ENCODE peak calls at places on chromosome 22, in ten cellular contexts. N is H1, L is HepG2, I is astrocyte, D is mammary epithelial cell, J is PC-3, U is A549, X is fibroblast of lung, H is IMR-90, O is SK-N-SH. G is an unnamed sample.

GRCh38 chr22:41947181-41948080 is 479 bp upstream of the CENPM start:
- DNase-seq in X (no peak), D (no peak), N (no peak), L (no peak), U (no peak), I (no peak), H (no peak), O (no peak), J (no peak), G (no peak)

GRCh38 chr22:17106161-17106784 is 14.9 kb downstream of the TMEM121B start:
- DNase-seq in L (no peak), U (no peak), H (no peak), X (no peak), J (no peak), I (no peak), O (no peak), D (no peak), N (no peak), G (no peak)

GRCh38 chr22:23519442-23520177 is 60.5 kb downstream of the IGLL1 start:
- DNase-seq in D (no peak), I (no peak), O (no peak), U (no peak), N (no peak), L (no peak), H (no peak), X (no peak), J (no peak), G (no peak)

GRCh38 chr22:41966225-41966606 is 3.0 kb upstream of the SEPTIN3 start:
- DNase-seq in J (no peak), X (no peak), L (no peak), O (no peak), N (no peak), U (no peak), H (no peak), I (no peak), D (no peak), G (no peak)

GRCh38 chr22:50027639-50028537 is 15.3 kb upstream of the IL17REL start:
- DNase-seq in D (peak), I (no peak), U (peak), N (no peak), L (no peak), X (peak), J (peak), O (peak), H (peak), G (peak)

GRCh38 chr22:46057762-46058420 is 80.9 kb upstream of the WNT7B start:
- DNase-seq in U (no peak), J (peak), D (peak), H (no peak), I (peak), O (peak), X (peak), L (no peak), N (no peak), G (no peak)

GRCh38 chr22:50604256-50604580 is 3.6 kb downstream of the MAPK8IP2 start:
- DNase-seq in U (no peak), O (no peak), I (no peak), H (no peak), X (no peak), N (no peak), D (no peak), L (no peak), J (no peak), G (no peak)

GRCh38 chr22:20457506-20458240 is 20.0 kb upstream of the SCARF2 start:
- DNase-seq in J (no peak), D (no peak), H (no peak), N (no peak), L (no peak), X (no peak), O (no peak), I (no peak), U (no peak), G (no peak)

GRCh38 chr22:12601870-12602779 is 2925.9 kb upstream of the OR11H1 start:
- DNase-seq in N (no peak), D (no peak), J (no peak), L (peak), O (peak), U (no peak), X (no peak), I (no peak), H (no peak), G (no peak)

DNA sequence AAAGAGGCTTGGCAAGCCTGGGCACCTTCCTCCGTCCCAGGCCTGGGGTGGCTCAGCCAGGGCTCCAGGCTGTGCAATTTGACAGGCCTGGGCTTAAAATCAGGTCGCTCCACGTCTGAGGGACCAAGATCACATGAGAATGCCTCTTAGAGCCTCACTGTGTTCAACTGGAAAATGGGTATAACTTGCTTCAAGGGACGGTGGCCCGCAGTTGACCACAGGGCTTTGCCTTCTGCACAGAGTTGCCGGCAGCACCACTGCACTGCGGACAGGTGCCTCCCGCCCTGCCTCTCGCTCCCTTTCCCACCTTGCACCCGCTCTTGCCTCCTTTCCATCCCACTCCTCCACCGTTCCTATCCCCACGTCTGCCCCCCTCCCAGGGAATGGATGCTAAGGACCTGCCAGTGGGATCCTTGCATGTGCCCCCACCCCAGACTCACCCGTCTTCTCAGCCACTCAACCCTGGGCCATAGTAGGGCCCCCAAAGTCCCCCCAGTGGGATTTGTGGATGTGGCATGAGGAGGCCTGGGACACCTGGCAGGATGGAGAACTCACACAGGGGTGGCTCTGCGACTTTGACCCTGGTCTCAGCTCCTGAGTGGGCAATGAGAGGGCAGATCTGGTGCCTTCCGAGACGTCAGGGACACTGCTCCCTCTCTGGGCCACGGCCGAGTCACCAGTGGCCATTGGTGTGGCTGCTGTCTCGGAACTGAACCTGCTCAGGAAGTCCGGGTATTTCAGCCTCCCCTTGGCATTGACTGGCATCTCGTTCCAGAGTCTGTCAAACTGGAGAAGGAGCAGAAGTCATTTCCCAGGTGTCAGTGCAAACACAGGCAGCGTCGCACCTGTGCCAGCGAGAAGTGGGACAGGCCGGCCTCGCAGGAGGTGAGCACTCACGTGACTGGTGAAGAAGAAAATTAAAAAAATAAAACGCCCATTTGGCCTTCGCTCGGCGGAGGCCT is 128.0 kb downstream of the MPPED1 start:
- DNase-seq in I (no peak), U (no peak), J (no peak), H (no peak), D (no peak), N (no peak), O (no peak), L (no peak), X (no peak), G (no peak)
- H3K4me2 ChIP-seq in I (no peak), U (no peak), J (no peak), H (no peak), D (no peak), N (no peak), O (no peak), L (no peak), X (no peak), G (no peak)

GRCh38 chr22:27489265-27489675 is 312.3 kb downstream of the MN1 start:
- DNase-seq in H (peak), X (peak), O (peak), I (peak), N (no peak), J (peak), U (peak), L (peak), D (no peak), G (no peak)
- H3K4me2 ChIP-seq in H (no peak), X (no peak), O (peak), I (peak), N (no peak), J (peak), U (peak), L (peak), D (no peak), G (no peak)

GRCh38 chr22:40329021-40329456 is 17.3 kb upstream of the ADSL start:
- DNase-seq in H (no peak), I (no peak), J (no peak), N (no peak), O (no peak), X (no peak), U (no peak), D (no peak), L (no peak), G (no peak)

GRCh38 chr22:40329466-40329865 is 16.8 kb upstream of the ADSL start:
- DNase-seq in N (no peak), O (no peak), J (no peak), L (no peak), U (no peak), I (no peak), D (no peak), H (no peak), X (no peak), G (no peak)

GRCh38 chr22:40328551-40328950 is 17.7 kb upstream of the ADSL start:
- DNase-seq in X (no peak), L (no peak), N (no peak), H (no peak), U (no peak), D (no peak), J (no peak), I (no peak), O (no peak), G (no peak)

GRCh38 chr22:40325315-40325714 is 21.0 kb upstream of the ADSL start:
- DNase-seq in N (no peak), U (no peak), J (no peak), H (no peak), D (no peak), L (no peak), X (no peak), I (no peak), O (no peak), G (no peak)

GRCh38 chr22:40326905-40327735 is 19.2 kb upstream of the ADSL start:
- DNase-seq in X (peak), I (peak), N (no peak), U (no peak), D (no peak), L (no peak), H (peak), O (no peak), J (peak), G (no peak)
- H3K4me2 ChIP-seq in X (peak), I (peak), N (peak), U (no peak), D (no peak), L (no peak), H (peak), O (no peak), J (no peak), G (no peak)

GRCh38 chr22:26406118-26406517 is 22.9 kb upstream of the ASPHD2 start:
- DNase-seq in I (peak), N (no peak), J (peak), X (peak), D (no peak), U (peak), O (no peak), H (peak), L (no peak), G (no peak)

GRCh38 chr22:26409705-26410376 is 19.2 kb upstream of the ASPHD2 start:
- DNase-seq in J (no peak), D (no peak), N (no peak), U (no peak), L (no peak), I (no peak), O (no peak), X (no peak), H (no peak), G (no peak)

GRCh38 chr22:26401726-26402125 is 27.3 kb upstream of the ASPHD2 start:
- DNase-seq in J (no peak), H (no peak), U (no peak), L (no peak), N (no peak), D (no peak), X (no peak), O (no peak), I (no peak), G (no peak)

GRCh38 chr22:26403827-26404226 is 25.2 kb upstream of the ASPHD2 start:
- DNase-seq in D (no peak), I (no peak), U (no peak), H (no peak), L (no peak), X (no peak), N (no peak), J (no peak), O (no peak), G (no peak)

GRCh38 chr22:26404851-26405357 is 24.2 kb upstream of the ASPHD2 start:
- DNase-seq in X (peak), L (no peak), D (no peak), I (no peak), J (no peak), O (no peak), U (no peak), N (no peak), H (no peak), G (no peak)
- H3K4me2 ChIP-seq in X (no peak), L (no peak), D (no peak), I (no peak), J (no peak), O (no peak), U (no peak), N (no peak), H (no peak), G (no peak)

GRCh38 chr22:37419370-37419915 is 7.8 kb downstream of the ELFN2 start:
- DNase-seq in H (no peak), L (no peak), I (no peak), J (no peak), U (no peak), D (no peak), N (no peak), O (no peak), X (no peak), G (no peak)
- H3K4me2 ChIP-seq in H (peak), L (no peak), I (peak), J (peak), U (no peak), D (peak), N (peak), O (peak), X (peak), G (peak)

GRCh38 chr22:40235418-40235817 is 57.7 kb downstream of the TNRC6B start:
- DNase-seq in U (no peak), L (no peak), J (peak), I (peak), H (no peak), O (no peak), N (no peak), D (no peak), X (peak), G (no peak)
- H3K4me2 ChIP-seq in U (no peak), L (no peak), J (no peak), I (no peak), H (no peak), O (no peak), N (no peak), D (peak), X (no peak), G (no peak)

DNA sequence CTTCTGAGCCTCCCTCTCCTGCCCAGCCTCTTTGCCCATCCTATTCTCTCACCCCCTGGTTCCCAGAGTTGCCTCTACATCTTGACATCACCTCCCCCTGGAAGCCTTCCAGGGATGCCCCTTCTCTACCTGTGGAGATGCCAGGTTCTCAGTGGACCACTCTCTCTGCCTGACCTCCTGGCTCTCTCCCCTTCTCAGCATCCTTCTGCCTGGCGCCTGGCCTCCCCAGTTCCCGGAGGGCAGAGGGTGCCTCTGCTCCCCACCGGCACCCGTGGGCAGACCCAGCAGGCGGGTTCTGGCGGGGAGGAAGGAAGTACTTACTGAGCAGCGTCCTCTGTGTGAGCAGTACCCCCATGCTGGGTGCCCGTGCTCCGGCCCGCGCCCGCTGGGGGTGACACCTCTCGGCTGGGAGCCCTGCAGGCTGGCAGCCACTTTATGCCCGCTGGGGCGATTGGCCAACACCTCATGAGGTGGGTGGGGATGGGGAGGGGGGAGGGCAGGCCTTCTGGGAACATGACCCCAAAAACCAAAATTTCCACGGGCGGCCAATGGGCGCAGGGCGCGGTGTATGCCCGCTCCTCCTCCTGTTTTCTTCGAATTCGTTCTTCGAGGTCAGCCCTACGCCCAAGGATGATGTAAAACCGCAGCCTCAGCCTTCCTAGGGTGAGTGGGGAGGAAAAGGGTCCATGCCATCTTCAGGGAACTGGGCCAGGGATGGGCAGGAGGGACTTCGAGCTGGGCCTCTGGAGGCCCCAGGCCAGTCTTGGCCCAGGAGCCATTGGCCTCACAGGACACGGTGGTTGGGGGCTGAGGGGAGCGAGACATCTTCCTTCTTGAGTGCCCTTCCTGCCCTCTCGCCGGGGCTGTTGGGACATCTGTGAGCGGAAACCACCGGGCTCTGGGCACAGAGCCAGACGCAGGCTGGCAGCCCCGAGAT is at the start of gene OSM:
- DNase-seq in J (no peak), X (no peak), H (no peak), O (no peak), N (no peak), U (no peak), D (no peak), I (no peak), L (no peak), G (no peak)
- H3K4me2 ChIP-seq in J (no peak), X (no peak), H (no peak), O (no peak), N (no peak), U (no peak), D (no peak), I (no peak), L (no peak), G (no peak)

G was measured in PC-9.